ENCODE peak calls at places on chromosomes 5 and 9, in five cellular contexts. U is adrenal gland, D is psoas muscle, S is suprapubic skin, M is GM12878. H is an unnamed sample. For H3K27me3, the result is how much of the 10 kb centered on the place peaks cover.

GRCh38 chr9:22165144-22165543 is 156.0 kb upstream of the CDKN2B start:
- DNase-seq in U (no peak), D (no peak), S (no peak), M (no peak), H (no peak)

GRCh38 chr9:17394868-17395488 is 183.9 kb upstream of the SH3GL2 start:
- DNase-seq in U (no peak), D (no peak), S (no peak), M (no peak), H (no peak)

GRCh38 chr5:109319351-109319750 is 90.4 kb downstream of the PJA2 start:
- DNase-seq in U (no peak), D (no peak), S (no peak), M (no peak), H (no peak)

GRCh38 chr5:139954462-139954861 is 88.6 kb downstream of the NRG2 start:
- DNase-seq in U (no peak), D (no peak), S (no peak), M (no peak), H (no peak)

GRCh38 chr5:172573115-172573882 is 67.8 kb upstream of the NEURL1B start:
- DNase-seq in U (no peak), D (no peak), S (no peak), M (no peak), H (no peak)

GRCh38 chr5:76372320-76373054 is 30.6 kb upstream of the IQGAP2 start:
- DNase-seq in U (peak), D (no peak), S (no peak), M (no peak), H (no peak)

GRCh38 chr9:99253772-99254431 is 31.8 kb downstream of the SEC61B start:
- DNase-seq in U (no peak), D (no peak), S (no peak), M (peak), H (peak)

GRCh38 chr5:4580772-4581171 is 559.4 kb upstream of the ADAMTS16 start:
- DNase-seq in U (no peak), D (no peak), S (no peak), M (no peak), H (no peak)

GRCh38 chr9:89329917-89330316 is 11.6 kb downstream of the SECISBP2 start:
- DNase-seq in U (no peak), D (no peak), S (no peak), M (no peak), H (no peak)

GRCh38 chr5:1537166-1538154 is 13.7 kb upstream of the LPCAT1 start:
- DNase-seq in U (no peak), D (peak), S (no peak), M (no peak), H (no peak)

GRCh38 chr5:132427285-132428146 is 58.0 kb downstream of the SLC22A5 start:
- DNase-seq in U (no peak), D (no peak), S (no peak), M (no peak), H (peak)

GRCh38 chr5:123752576-123752975 is 240.6 kb downstream of the CSNK1G3 start:
- DNase-seq in U (no peak), D (no peak), S (no peak), M (no peak), H (no peak)

GRCh38 chr5:63247651-63248050 is 669.0 kb downstream of the LRRC70 start:
- DNase-seq in U (no peak), D (no peak), S (no peak), M (no peak), H (no peak)
- H3K27me3 ChIP-seq in U (under half), D (under half), S (under half), M (under half), H (under half)

GRCh38 chr9:14653511-14653910 is 39.7 kb downstream of the ZDHHC21 start:
- DNase-seq in U (no peak), D (no peak), S (no peak), M (no peak), H (no peak)

GRCh38 chr9:14654932-14655331 is 38.3 kb downstream of the ZDHHC21 start:
- DNase-seq in U (no peak), D (no peak), S (no peak), M (no peak), H (no peak)

DNA sequence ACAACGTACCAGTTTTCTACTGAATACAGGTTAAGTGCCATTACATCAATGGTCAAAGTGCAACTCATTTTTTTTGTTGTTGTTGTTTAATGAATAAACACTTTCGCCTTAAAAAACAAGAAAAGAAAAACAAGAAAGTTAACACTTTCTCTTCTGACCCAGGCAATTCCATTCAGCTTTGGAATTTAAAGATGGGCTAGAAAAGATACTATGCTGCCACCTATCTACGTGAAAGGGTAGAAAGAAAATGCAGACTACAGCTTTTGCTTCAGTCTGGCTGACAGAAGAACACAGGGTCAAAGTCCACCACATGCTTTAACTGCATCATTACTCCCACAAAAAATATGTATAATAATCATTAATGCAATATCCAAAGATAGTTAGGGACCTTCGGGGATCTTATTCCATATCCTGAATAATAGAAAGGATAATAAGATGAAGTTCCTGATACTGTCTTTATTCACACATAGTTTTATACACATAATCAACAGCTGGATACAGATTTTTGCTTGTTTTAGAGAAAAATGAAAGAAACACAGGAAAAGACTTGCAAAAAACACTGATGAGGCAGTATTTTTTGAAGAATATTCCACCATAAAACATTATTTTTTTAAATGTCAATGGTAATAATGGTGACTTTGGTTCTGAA is 40.4 kb downstream of the ZDHHC21 start:
- DNase-seq in U (no peak), D (no peak), S (no peak), M (no peak), H (no peak)
- TF ChIP-seq CTCF in U (peak), D (peak), S (no peak), M (peak), H (peak)

GRCh38 chr9:105233836-105234235 is 10.6 kb upstream of the SLC44A1 start:
- DNase-seq in U (no peak), D (no peak), S (no peak), M (no peak), H (no peak)
- H3K4me3 ChIP-seq in U (no peak), D (no peak), S (no peak), M (no peak), H (no peak)

DNA sequence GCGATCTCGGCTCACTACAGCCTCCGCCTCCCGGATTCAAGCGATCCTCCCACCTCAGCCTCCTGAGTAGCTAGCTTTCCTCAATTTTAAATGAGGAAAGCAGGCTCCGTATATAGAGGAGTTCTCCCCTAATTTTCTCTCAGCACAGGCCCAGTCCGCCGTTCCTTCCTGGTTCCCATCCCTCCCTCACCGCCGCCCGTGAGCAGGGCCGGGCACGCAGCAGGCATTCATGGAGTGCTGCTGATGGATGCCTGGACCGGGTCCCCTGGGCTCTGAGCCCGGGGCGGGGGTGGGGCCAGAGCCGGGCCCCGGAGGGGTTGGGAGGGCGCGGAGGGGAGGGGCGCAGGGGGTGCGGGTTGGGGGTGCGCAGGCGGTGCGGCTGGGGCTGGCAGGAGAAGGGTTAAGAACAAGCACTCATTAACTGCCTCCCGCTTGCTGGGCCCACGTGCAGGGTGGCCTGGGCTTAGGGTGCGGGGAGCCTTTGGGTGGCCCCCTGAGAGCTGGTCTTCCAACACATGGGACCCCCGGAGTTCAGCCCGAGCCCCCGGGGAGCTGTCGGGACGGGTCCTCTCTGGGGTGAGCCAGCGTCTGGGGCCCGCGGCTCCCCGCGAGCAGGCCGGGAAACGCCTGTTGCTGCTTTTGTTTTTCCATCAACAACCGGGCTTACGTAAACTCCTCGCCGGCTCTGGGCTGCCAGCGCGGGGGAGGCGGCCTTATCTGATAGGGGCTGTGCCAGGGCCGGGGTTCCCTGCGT is 33.7 kb downstream of the LHX2 start:
- DNase-seq in U (peak), D (peak), S (peak), M (no peak), H (no peak)
- H3K27me3 ChIP-seq in U (under half), D (half or more), S (under half), M (under half), H (under half)

GRCh38 chr5:136802382-136802781 is 437.0 kb upstream of the TRPC7 start:
- DNase-seq in U (peak), D (no peak), S (no peak), M (no peak), H (no peak)
- TF ChIP-seq CTCF in U (peak), D (peak), S (no peak), M (no peak), H (peak)

GRCh38 chr9:137305788-137306545 is 3.9 kb upstream of the NRARP start:
- DNase-seq in U (peak), D (peak), S (peak), M (no peak), H (no peak)

GRCh38 chr9:137309368-137310189 is 7.5 kb upstream of the NRARP start:
- DNase-seq in U (no peak), D (peak), S (peak), M (no peak), H (no peak)

GRCh38 chr9:137306546-137307254 is 4.6 kb upstream of the NRARP start:
- DNase-seq in U (peak), D (peak), S (peak), M (no peak), H (peak)

GRCh38 chr9:137308102-137308619 is 6.1 kb upstream of the NRARP start:
- DNase-seq in U (peak), D (peak), S (no peak), M (no peak), H (peak)

GRCh38 chr9:137307255-137308101 is 5.4 kb upstream of the NRARP start:
- DNase-seq in U (peak), D (peak), S (peak), M (no peak), H (peak)
- H3K4me3 ChIP-seq in U (no peak), D (peak), S (peak), M (no peak), H (no peak)

H was measured in GM06990.